ENCODE peak calls at places on chromosome 21, in four cellular contexts. K, B, F and M are unnamed samples.
A peak's percentile ranks its signal among the peaks of the same experiment; 100 is the strongest.

GRCh38 chr21:20004353-20004752 is 993.9 kb upstream of the NCAM2 start:
- DNase-seq in K (no peak), F (no peak), B (no peak), M (no peak)

GRCh38 chr21:32411366-32412161 is 942 bp upstream of the EVA1C start:
- DNase-seq in K (peak; percentile 84), B (peak; percentile 93), F (no peak), M (peak; percentile 94)

GRCh38 chr21:17783816-17784598 is 35.1 kb downstream of the C21orf91 start:
- DNase-seq in B (no peak), K (no peak), F (peak; percentile 84), M (no peak)

GRCh38 chr21:41167348-41168342 is at the start of gene BACE2:
- DNase-seq in B (peak; percentile 79), F (no peak), K (peak; percentile 75), M (peak; percentile 87)

GRCh38 chr21:38843806-38844479 is 38.2 kb downstream of the ETS2 start:
- DNase-seq in K (peak; percentile 91), F (no peak), B (no peak), M (no peak)

GRCh38 chr21:37195649-37196048 is 71.5 kb downstream of the VPS26C start:
- DNase-seq in F (no peak), B (no peak), K (no peak), M (peak; percentile 62)

GRCh38 chr21:37631319-37632117 is 264.9 kb downstream of the DYRK1A start:
- DNase-seq in B (no peak), F (no peak), K (no peak), M (no peak)

GRCh38 chr21:43208561-43209332 is 39.9 kb downstream of the CRYAA start:
- DNase-seq in B (peak; percentile 5), K (no peak), F (no peak), M (no peak)

GRCh38 chr21:39232926-39233325 is 49.7 kb upstream of the PSMG1 start:
- DNase-seq in F (no peak), K (peak; percentile 2), B (no peak), M (no peak)

GRCh38 chr21:43921602-43921978 is 56.6 kb downstream of the AGPAT3 start:
- DNase-seq in F (no peak), K (no peak), B (no peak), M (no peak)

GRCh38 chr21:43864806-43865470 is at the start of gene AGPAT3:
- DNase-seq in K (no peak), F (peak; percentile 41), B (no peak), M (no peak)

GRCh38 chr21:41685511-41686149 is 81.2 kb downstream of the RIPK4 start:
- DNase-seq in K (no peak), F (no peak), B (no peak), M (no peak)

GRCh38 chr21:35072960-35073359 is 23.9 kb upstream of the RUNX1 start:
- DNase-seq in K (peak; percentile 45), B (peak; percentile 48), F (no peak), M (no peak)

GRCh38 chr21:28770867-28771661 is 221.6 kb downstream of the LTN1 start:
- DNase-seq in B (no peak), K (peak; percentile 67), F (no peak), M (no peak)
- H3K4me1 ChIP-seq in B (peaks cover 3% of the 10 kb centered on the region), K (peaks cover 17% of the 10 kb centered on the region), F (no peaks in the 10 kb centered on the region), M (peaks cover 3% of the 10 kb centered on the region)

GRCh38 chr21:33825898-33826297 is 89.7 kb downstream of the ATP5PO start:
- DNase-seq in F (no peak), K (peak; percentile 67), B (peak; percentile 40), M (no peak)
- H3K4me1 ChIP-seq in F (peaks cover 3% of the 10 kb centered on the region), K (no peaks in the 10 kb centered on the region), B (peaks cover 5% of the 10 kb centered on the region), M (peaks cover 20% of the 10 kb centered on the region)

GRCh38 chr21:26112127-26112742 is 58.3 kb downstream of the APP start:
- DNase-seq in F (no peak), K (no peak), B (no peak), M (no peak)
- H3K4me1 ChIP-seq in F (no peaks in the 10 kb centered on the region), K (no peaks in the 10 kb centered on the region), B (peaks cover 16% of the 10 kb centered on the region), M (no peaks in the 10 kb centered on the region)

GRCh38 chr21:45362748-45363145 is 42.2 kb upstream of the COL18A1 start:
- DNase-seq in F (no peak), K (no peak), B (no peak), M (no peak)

GRCh38 chr21:45364464-45365185 is 40.3 kb upstream of the COL18A1 start:
- DNase-seq in F (no peak), K (peak; percentile 89), B (peak; percentile 75), M (no peak)

GRCh38 chr21:45363921-45364463 is 41.0 kb upstream of the COL18A1 start:
- DNase-seq in F (no peak), B (peak; percentile 91), K (peak; percentile 100), M (peak; percentile 77)

GRCh38 chr21:45361033-45361997 is 43.6 kb upstream of the COL18A1 start:
- DNase-seq in B (no peak), F (no peak), K (no peak), M (no peak)

GRCh38 chr21:45362077-45362747 is 42.8 kb upstream of the COL18A1 start:
- DNase-seq in K (no peak), B (no peak), F (no peak), M (no peak)
- H3K4me1 ChIP-seq in K (peaks cover 29% of the 10 kb centered on the region), B (no peaks in the 10 kb centered on the region), F (no peaks in the 10 kb centered on the region), M (no peaks in the 10 kb centered on the region)